ENCODE peak calls at places on chromosomes 11 and 22, in seven cellular contexts. One of them, this sample, is unnamed.

GRCh38 chr11:123797065-123797940 is 8.8 kb downstream of the OR6M1 start:
- DNase-seq in heart right ventricle: no peak
- DNase-seq in AG04450: no peak
- DNase-seq in HL-60: no peak
- DNase-seq in MM.1S: no peak
- DNase-seq in hepatocyte: peak; percentile 52
- DNase-seq in sigmoid colon: no peak
- DNase-seq in this sample: no peak

GRCh38 chr11:85182437-85183109 is 444.6 kb downstream of the DLG2 start:
- DNase-seq in MM.1S: peak; percentile 46
- DNase-seq in heart right ventricle: no peak
- DNase-seq in hepatocyte: peak; percentile 71
- DNase-seq in AG04450: no peak
- DNase-seq in HL-60: peak; percentile 25
- DNase-seq in sigmoid colon: no peak
- DNase-seq in this sample: no peak

GRCh38 chr11:1053121-1053901 is 16.8 kb upstream of the MUC6 start:
- DNase-seq in MM.1S: no peak
- DNase-seq in sigmoid colon: peak; percentile 58
- DNase-seq in AG04450: no peak
- DNase-seq in HL-60: no peak
- DNase-seq in hepatocyte: no peak
- DNase-seq in heart right ventricle: peak; percentile 10
- DNase-seq in this sample: peak; percentile 44

GRCh38 chr22:49564666-49565515 is 262.8 kb downstream of the BRD1 start:
- DNase-seq in heart right ventricle: no peak
- DNase-seq in sigmoid colon: peak; percentile 34
- DNase-seq in hepatocyte: no peak
- DNase-seq in HL-60: no peak
- DNase-seq in MM.1S: no peak
- DNase-seq in AG04450: no peak
- DNase-seq in this sample: no peak

GRCh38 chr11:12544986-12545775 is 129.0 kb upstream of the TEAD1 start:
- DNase-seq in HL-60: no peak
- DNase-seq in AG04450: no peak
- DNase-seq in hepatocyte: no peak
- DNase-seq in sigmoid colon: no peak
- DNase-seq in MM.1S: no peak
- DNase-seq in heart right ventricle: no peak
- DNase-seq in this sample: no peak

GRCh38 chr22:28799834-28800307 is 498 bp downstream of the XBP1 start:
- DNase-seq in AG04450: peak; percentile 10
- DNase-seq in MM.1S: peak; percentile 33
- DNase-seq in hepatocyte: peak; percentile 77
- DNase-seq in HL-60: no peak
- DNase-seq in sigmoid colon: peak; percentile 85
- DNase-seq in heart right ventricle: peak; percentile 78
- DNase-seq in this sample: peak; percentile 85

GRCh38 chr22:27278986-27279385 is 522.6 kb downstream of the MN1 start:
- DNase-seq in heart right ventricle: no peak
- DNase-seq in AG04450: no peak
- DNase-seq in sigmoid colon: no peak
- DNase-seq in HL-60: no peak
- DNase-seq in MM.1S: no peak
- DNase-seq in hepatocyte: no peak
- DNase-seq in this sample: no peak

GRCh38 chr11:131371791-131372104 is 1.3 kb downstream of the NTM start:
- DNase-seq in hepatocyte: no peak
- DNase-seq in MM.1S: no peak
- DNase-seq in HL-60: no peak
- DNase-seq in sigmoid colon: no peak
- DNase-seq in AG04450: no peak
- DNase-seq in heart right ventricle: no peak
- DNase-seq in this sample: no peak

GRCh38 chr22:17786435-17787158 is 12.3 kb upstream of the BID start:
- DNase-seq in sigmoid colon: peak; percentile 89
- DNase-seq in heart right ventricle: peak; percentile 75
- DNase-seq in HL-60: no peak
- DNase-seq in AG04450: no peak
- DNase-seq in hepatocyte: peak; percentile 68
- DNase-seq in MM.1S: no peak
- DNase-seq in this sample: peak; percentile 91

GRCh38 chr11:111370270-111370901 is 8.7 kb downstream of the POU2AF1 start:
- DNase-seq in AG04450: no peak
- DNase-seq in sigmoid colon: no peak
- DNase-seq in hepatocyte: no peak
- DNase-seq in MM.1S: no peak
- DNase-seq in heart right ventricle: no peak
- DNase-seq in HL-60: no peak
- DNase-seq in this sample: no peak

GRCh38 chr11:110525883-110526282 is 96.1 kb downstream of the FDX1 start:
- DNase-seq in MM.1S: peak; percentile 51
- DNase-seq in HL-60: no peak
- DNase-seq in AG04450: peak; percentile 42
- DNase-seq in heart right ventricle: no peak
- DNase-seq in hepatocyte: peak; percentile 16
- DNase-seq in sigmoid colon: no peak
- DNase-seq in this sample: peak; percentile 70

GRCh38 chr11:3905080-3905953 is 49.9 kb downstream of the STIM1 start:
- DNase-seq in sigmoid colon: no peak
- DNase-seq in AG04450: no peak
- DNase-seq in hepatocyte: peak; percentile 48
- DNase-seq in HL-60: peak; percentile 79
- DNase-seq in MM.1S: peak; percentile 46
- DNase-seq in heart right ventricle: no peak
- DNase-seq in this sample: no peak

GRCh38 chr22:21611210-21611977 is 18.4 kb downstream of the YDJC start:
- DNase-seq in hepatocyte: no peak
- DNase-seq in HL-60: no peak
- DNase-seq in MM.1S: no peak
- DNase-seq in heart right ventricle: no peak
- DNase-seq in sigmoid colon: no peak
- DNase-seq in AG04450: no peak
- DNase-seq in this sample: no peak

GRCh38 chr11:88414385-88414861 is 76.9 kb upstream of the CTSC start:
- DNase-seq in heart right ventricle: no peak
- DNase-seq in sigmoid colon: peak; percentile 72
- DNase-seq in hepatocyte: peak; percentile 67
- DNase-seq in AG04450: no peak
- DNase-seq in MM.1S: no peak
- DNase-seq in HL-60: peak; percentile 44
- DNase-seq in this sample: no peak

DNA sequence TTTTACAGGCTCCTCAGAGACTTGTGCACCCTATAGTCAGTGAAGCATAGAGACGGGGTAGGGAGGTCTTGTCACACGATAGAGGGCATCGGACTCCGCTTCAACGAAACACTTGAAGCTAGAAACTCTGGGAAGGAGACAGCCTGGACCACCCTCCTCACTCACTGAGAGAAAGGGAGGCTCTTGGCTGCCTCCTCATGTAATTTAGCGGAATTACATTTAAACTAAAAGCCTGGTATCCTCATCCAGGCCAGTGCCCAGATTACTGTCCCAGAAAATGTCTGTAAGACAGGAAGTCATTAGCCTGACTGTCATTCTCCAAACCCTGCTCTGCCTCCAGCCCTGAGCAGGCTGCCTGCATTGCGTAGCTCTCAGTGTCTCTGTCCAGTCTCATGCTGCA is 36.0 kb downstream of the TTLL1 start:
- DNase-seq in hepatocyte: no peak
- DNase-seq in AG04450: no peak
- DNase-seq in sigmoid colon: no peak
- DNase-seq in heart right ventricle: no peak
- DNase-seq in MM.1S: no peak
- DNase-seq in HL-60: no peak
- DNase-seq in this sample: no peak
- TF ChIP-seq CTCF in hepatocyte: peak; percentile 6
- TF ChIP-seq CTCF in AG04450: peak; percentile 17
- TF ChIP-seq CTCF in sigmoid colon: no peak
- TF ChIP-seq CTCF in heart right ventricle: no peak
- TF ChIP-seq CTCF in MM.1S: no peak
- TF ChIP-seq CTCF in HL-60: peak; percentile 11
- TF ChIP-seq CTCF in this sample: no peak

GRCh38 chr11:11107081-11107480 is 246.0 kb downstream of the CSNK2A3 start:
- DNase-seq in MM.1S: no peak
- DNase-seq in HL-60: no peak
- DNase-seq in AG04450: no peak
- DNase-seq in hepatocyte: no peak
- DNase-seq in heart right ventricle: no peak
- DNase-seq in sigmoid colon: no peak
- DNase-seq in this sample: no peak
- H3K27me3 ChIP-seq in MM.1S: no peaks in the 10 kb centered on the region
- H3K27me3 ChIP-seq in HL-60: peaks cover 12% of the 10 kb centered on the region
- H3K27me3 ChIP-seq in AG04450: peaks cover 31% of the 10 kb centered on the region
- H3K27me3 ChIP-seq in hepatocyte: no peaks in the 10 kb centered on the region
- H3K27me3 ChIP-seq in heart right ventricle: no peaks in the 10 kb centered on the region
- H3K27me3 ChIP-seq in sigmoid colon: no peaks in the 10 kb centered on the region
- H3K27me3 ChIP-seq in this sample: no peaks in the 10 kb centered on the region

GRCh38 chr11:35042906-35043305 is 96.1 kb upstream of the CD44 start:
- DNase-seq in heart right ventricle: no peak
- DNase-seq in sigmoid colon: no peak
- DNase-seq in MM.1S: no peak
- DNase-seq in hepatocyte: no peak
- DNase-seq in HL-60: no peak
- DNase-seq in AG04450: no peak
- DNase-seq in this sample: no peak

GRCh38 chr11:35043933-35044332 is 95.0 kb upstream of the CD44 start:
- DNase-seq in MM.1S: no peak
- DNase-seq in hepatocyte: no peak
- DNase-seq in HL-60: no peak
- DNase-seq in AG04450: no peak
- DNase-seq in sigmoid colon: no peak
- DNase-seq in heart right ventricle: no peak
- DNase-seq in this sample: no peak

GRCh38 chr11:35047179-35047578 is 91.8 kb upstream of the CD44 start:
- DNase-seq in heart right ventricle: no peak
- DNase-seq in AG04450: no peak
- DNase-seq in HL-60: no peak
- DNase-seq in sigmoid colon: no peak
- DNase-seq in MM.1S: no peak
- DNase-seq in hepatocyte: no peak
- DNase-seq in this sample: no peak

GRCh38 chr11:35046606-35047005 is 92.4 kb upstream of the CD44 start:
- DNase-seq in HL-60: no peak
- DNase-seq in AG04450: no peak
- DNase-seq in MM.1S: no peak
- DNase-seq in hepatocyte: no peak
- DNase-seq in sigmoid colon: no peak
- DNase-seq in heart right ventricle: no peak
- DNase-seq in this sample: no peak

GRCh38 chr11:35045219-35045819 is 93.7 kb upstream of the CD44 start:
- DNase-seq in AG04450: no peak
- DNase-seq in heart right ventricle: no peak
- DNase-seq in HL-60: no peak
- DNase-seq in MM.1S: no peak
- DNase-seq in hepatocyte: peak; percentile 47
- DNase-seq in sigmoid colon: no peak
- DNase-seq in this sample: no peak
- H3K4me3 ChIP-seq in AG04450: no peak overlapping the region
- H3K4me3 ChIP-seq in heart right ventricle: no peak overlapping the region
- H3K4me3 ChIP-seq in HL-60: no peak overlapping the region
- H3K4me3 ChIP-seq in MM.1S: no peak overlapping the region
- H3K4me3 ChIP-seq in hepatocyte: no peak overlapping the region
- H3K4me3 ChIP-seq in sigmoid colon: no peak overlapping the region
- H3K4me3 ChIP-seq in this sample: no peak overlapping the region

GRCh38 chr11:82494988-82495432 is 238.7 kb downstream of the FAM181B start:
- DNase-seq in MM.1S: peak; percentile 56
- DNase-seq in sigmoid colon: no peak
- DNase-seq in AG04450: no peak
- DNase-seq in hepatocyte: peak; percentile 47
- DNase-seq in HL-60: no peak
- DNase-seq in heart right ventricle: no peak
- DNase-seq in this sample: no peak
- TF ChIP-seq CTCF in MM.1S: peak; percentile 60
- TF ChIP-seq CTCF in sigmoid colon: no peak
- TF ChIP-seq CTCF in AG04450: peak; percentile 22
- TF ChIP-seq CTCF in hepatocyte: peak; percentile 41
- TF ChIP-seq CTCF in HL-60: peak; percentile 28
- TF ChIP-seq CTCF in heart right ventricle: no peak
- TF ChIP-seq CTCF in this sample: no peak

DNA sequence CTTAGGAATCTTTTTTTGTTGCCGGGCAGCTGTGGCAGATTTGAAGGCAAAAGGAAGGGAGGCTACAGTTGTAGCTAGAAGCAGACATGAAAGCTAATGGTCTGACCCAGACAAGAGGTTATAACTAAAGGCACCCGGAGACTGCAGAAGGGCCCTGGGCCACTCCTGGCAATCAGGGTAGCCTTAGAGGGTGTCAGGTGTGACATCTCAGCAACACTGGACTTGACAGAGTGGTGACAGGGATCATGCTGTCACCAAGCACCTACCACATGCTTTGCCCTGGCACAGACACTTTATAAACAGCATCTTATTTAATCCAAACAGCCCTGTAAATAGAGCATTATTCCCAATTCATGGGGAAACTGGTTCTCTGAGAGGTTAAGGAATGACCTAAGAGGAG is 25.7 kb downstream of the TUB start:
- DNase-seq in heart right ventricle: no peak
- DNase-seq in MM.1S: no peak
- DNase-seq in sigmoid colon: no peak
- DNase-seq in AG04450: no peak
- DNase-seq in HL-60: no peak
- DNase-seq in hepatocyte: no peak
- DNase-seq in this sample: no peak
- H3K27me3 ChIP-seq in heart right ventricle: no peaks in the 10 kb centered on the region
- H3K27me3 ChIP-seq in MM.1S: no peaks in the 10 kb centered on the region
- H3K27me3 ChIP-seq in sigmoid colon: no peaks in the 10 kb centered on the region
- H3K27me3 ChIP-seq in AG04450: peaks cover 3% of the 10 kb centered on the region
- H3K27me3 ChIP-seq in HL-60: no peaks in the 10 kb centered on the region
- H3K27me3 ChIP-seq in hepatocyte: no peaks in the 10 kb centered on the region
- H3K27me3 ChIP-seq in this sample: no peaks in the 10 kb centered on the region

GRCh38 chr11:79092791-79093313 is 348.0 kb downstream of the TENM4 start:
- DNase-seq in sigmoid colon: peak; percentile 75
- DNase-seq in HL-60: peak; percentile 78
- DNase-seq in MM.1S: no peak
- DNase-seq in hepatocyte: no peak
- DNase-seq in AG04450: peak; percentile 99
- DNase-seq in heart right ventricle: no peak
- DNase-seq in this sample: peak; percentile 23
- H3K4me3 ChIP-seq in sigmoid colon: no peak overlapping the region
- H3K4me3 ChIP-seq in HL-60: no peak overlapping the region
- H3K4me3 ChIP-seq in MM.1S: no peak overlapping the region
- H3K4me3 ChIP-seq in hepatocyte: no peak overlapping the region
- H3K4me3 ChIP-seq in AG04450: no peak overlapping the region
- H3K4me3 ChIP-seq in heart right ventricle: no peak overlapping the region
- H3K4me3 ChIP-seq in this sample: no peak overlapping the region